ENCODE peak calls at places on chromosome 22, in ten cellular contexts. G is transverse colon, L is uterus, A is breast epithelium, V is right lobe of liver, R is body of pancreas, Z is heart left ventricle, D is ovary, H is esophagus squamous epithelium, B is Peyer's patch. Q is an unnamed sample. For H3K27me3, the result is how much of the 10 kb centered on the place peaks cover.

GRCh38 chr22:28951969-28952521 is 68.7 kb downstream of the ZNRF3 start:
- DNase-seq in G (peak), L (peak), A (no peak), V (no peak), R (no peak), Z (no peak), D (peak), H (no peak), B (no peak), Q (peak)

GRCh38 chr22:30777589-30777988 is 82.9 kb downstream of the OSBP2 start:
- DNase-seq in G (no peak), L (no peak), A (no peak), V (no peak), R (no peak), Z (no peak), D (no peak), H (no peak), B (no peak), Q (no peak)

GRCh38 chr22:49964136-49964492 is 3.5 kb downstream of the PIM3 start:
- DNase-seq in G (peak), L (peak), A (peak), V (no peak), R (peak), Z (no peak), D (no peak), H (no peak), B (no peak), Q (peak)

GRCh38 chr22:35380013-35380412 is 883 bp upstream of the HMOX1 start:
- DNase-seq in G (peak), L (no peak), A (no peak), V (no peak), R (no peak), Z (no peak), D (no peak), H (no peak), B (no peak), Q (no peak)

GRCh38 chr22:32820131-32820882 is 18.8 kb downstream of the TIMP3 start:
- DNase-seq in G (no peak), L (no peak), A (no peak), V (no peak), R (no peak), Z (no peak), D (no peak), H (no peak), B (no peak), Q (peak)

GRCh38 chr22:49935561-49935960 is 17.1 kb downstream of the CRELD2 start:
- DNase-seq in G (no peak), L (no peak), A (no peak), V (no peak), R (no peak), Z (no peak), D (no peak), H (no peak), B (no peak), Q (no peak)

GRCh38 chr22:50247748-50248147 is 2.9 kb upstream of the TUBGCP6 start:
- DNase-seq in G (peak), L (no peak), A (no peak), V (no peak), R (peak), Z (no peak), D (no peak), H (no peak), B (peak), Q (no peak)

GRCh38 chr22:23530106-23530505 is 50.0 kb downstream of the IGLL1 start:
- DNase-seq in G (no peak), L (no peak), A (no peak), V (no peak), R (no peak), Z (peak), D (no peak), H (no peak), B (no peak), Q (peak)

GRCh38 chr22:49133541-49133940 is 694.1 kb downstream of the BRD1 start:
- DNase-seq in G (no peak), L (no peak), A (no peak), V (no peak), R (no peak), Z (no peak), D (no peak), H (no peak), B (no peak), Q (peak)

GRCh38 chr22:25111579-25112517 is 87.8 kb upstream of the CRYBB3 start:
- DNase-seq in G (peak), L (no peak), A (peak), V (peak), R (peak), Z (peak), D (peak), H (no peak), B (peak), Q (no peak)

GRCh38 chr22:49203863-49204598 is 623.6 kb downstream of the BRD1 start:
- DNase-seq in G (no peak), L (no peak), A (peak), V (peak), R (peak), Z (peak), D (no peak), H (no peak), B (no peak), Q (peak)

GRCh38 chr22:19629331-19629719 is 85.0 kb upstream of the SEPTIN5 start:
- DNase-seq in G (no peak), L (no peak), A (no peak), V (no peak), R (no peak), Z (no peak), D (no peak), H (no peak), B (no peak), Q (peak)

GRCh38 chr22:50125029-50125428 is 35.2 kb downstream of the MOV10L1 start:
- DNase-seq in G (no peak), L (no peak), A (no peak), V (no peak), R (no peak), Z (no peak), D (no peak), H (no peak), B (no peak), Q (peak)

DNA sequence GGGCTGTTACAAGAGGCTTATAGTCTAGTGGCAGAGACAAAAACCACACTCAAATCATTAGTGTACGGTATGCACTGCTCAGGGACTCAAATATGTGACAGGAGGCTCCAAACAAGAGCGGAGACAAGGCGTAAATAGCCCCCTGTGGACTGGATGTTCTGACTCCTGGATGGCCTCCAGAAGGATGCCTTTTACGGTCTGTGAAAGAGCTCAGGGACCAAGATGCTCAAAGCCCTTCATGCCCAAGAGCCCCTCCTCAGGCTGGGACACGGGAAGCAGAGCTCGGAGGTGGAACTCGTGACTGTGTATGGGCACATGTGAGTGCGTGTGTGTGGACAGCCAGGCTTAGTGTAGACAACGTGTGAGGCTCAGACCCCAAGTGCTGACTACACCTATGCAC is 9.7 kb downstream of the PPM1F start:
- DNase-seq in G (no peak), L (no peak), A (no peak), V (no peak), R (no peak), Z (no peak), D (no peak), H (no peak), B (no peak), Q (peak)
- TF ChIP-seq POLR2A in G (no peak), L (no peak), A (no peak), V (no peak), R (no peak), Z (no peak), D (no peak), H (no peak), B (no peak), Q (no peak)

GRCh38 chr22:42273855-42274451 is 3.5 kb upstream of the TCF20 start:
- DNase-seq in G (no peak), L (no peak), A (no peak), V (no peak), R (no peak), Z (no peak), D (no peak), H (no peak), B (no peak), Q (peak)

GRCh38 chr22:42270512-42271190 is at the start of gene TCF20:
- DNase-seq in G (peak), L (peak), A (peak), V (peak), R (peak), Z (peak), D (peak), H (no peak), B (peak), Q (peak)

GRCh38 chr22:42271906-42272305 is 1.5 kb upstream of the TCF20 start:
- DNase-seq in G (no peak), L (no peak), A (no peak), V (no peak), R (no peak), Z (no peak), D (no peak), H (no peak), B (no peak), Q (peak)

GRCh38 chr22:42271191-42271813 is 849 bp upstream of the TCF20 start:
- DNase-seq in G (no peak), L (no peak), A (no peak), V (no peak), R (no peak), Z (no peak), D (no peak), H (no peak), B (no peak), Q (no peak)

GRCh38 chr22:42272431-42273004 is 2.1 kb upstream of the TCF20 start:
- DNase-seq in G (no peak), L (no peak), A (no peak), V (no peak), R (no peak), Z (no peak), D (no peak), H (no peak), B (no peak), Q (peak)
- H3K27me3 ChIP-seq in G (under half), L (under half), A (under half), V (under half), R (under half), Z (under half), D (under half), H (under half), B (under half), Q (under half)

GRCh38 chr22:37253164-37253660 is 9.1 kb upstream of the RAC2 start:
- DNase-seq in G (no peak), L (no peak), A (no peak), V (no peak), R (no peak), Z (no peak), D (no peak), H (no peak), B (peak), Q (no peak)
- TF ChIP-seq CTCF in G (no peak), L (no peak), A (no peak), V (no peak), R (no peak), Z (no peak), D (no peak), H (no peak), B (no peak), Q (no peak)

GRCh38 chr22:37892566-37893338 is 13.3 kb upstream of the MICALL1 start:
- DNase-seq in G (no peak), L (peak), A (no peak), V (no peak), R (peak), Z (peak), D (peak), H (no peak), B (no peak), Q (peak)

GRCh38 chr22:37893583-37893983 is 12.5 kb upstream of the MICALL1 start:
- DNase-seq in G (no peak), L (no peak), A (no peak), V (no peak), R (peak), Z (no peak), D (no peak), H (no peak), B (no peak), Q (no peak)

GRCh38 chr22:37891926-37892325 is 14.2 kb upstream of the MICALL1 start:
- DNase-seq in G (no peak), L (no peak), A (no peak), V (no peak), R (no peak), Z (no peak), D (no peak), H (no peak), B (no peak), Q (no peak)

GRCh38 chr22:37884420-37884819 is 21.7 kb upstream of the MICALL1 start:
- DNase-seq in G (no peak), L (peak), A (no peak), V (no peak), R (no peak), Z (no peak), D (no peak), H (no peak), B (no peak), Q (peak)

DNA sequence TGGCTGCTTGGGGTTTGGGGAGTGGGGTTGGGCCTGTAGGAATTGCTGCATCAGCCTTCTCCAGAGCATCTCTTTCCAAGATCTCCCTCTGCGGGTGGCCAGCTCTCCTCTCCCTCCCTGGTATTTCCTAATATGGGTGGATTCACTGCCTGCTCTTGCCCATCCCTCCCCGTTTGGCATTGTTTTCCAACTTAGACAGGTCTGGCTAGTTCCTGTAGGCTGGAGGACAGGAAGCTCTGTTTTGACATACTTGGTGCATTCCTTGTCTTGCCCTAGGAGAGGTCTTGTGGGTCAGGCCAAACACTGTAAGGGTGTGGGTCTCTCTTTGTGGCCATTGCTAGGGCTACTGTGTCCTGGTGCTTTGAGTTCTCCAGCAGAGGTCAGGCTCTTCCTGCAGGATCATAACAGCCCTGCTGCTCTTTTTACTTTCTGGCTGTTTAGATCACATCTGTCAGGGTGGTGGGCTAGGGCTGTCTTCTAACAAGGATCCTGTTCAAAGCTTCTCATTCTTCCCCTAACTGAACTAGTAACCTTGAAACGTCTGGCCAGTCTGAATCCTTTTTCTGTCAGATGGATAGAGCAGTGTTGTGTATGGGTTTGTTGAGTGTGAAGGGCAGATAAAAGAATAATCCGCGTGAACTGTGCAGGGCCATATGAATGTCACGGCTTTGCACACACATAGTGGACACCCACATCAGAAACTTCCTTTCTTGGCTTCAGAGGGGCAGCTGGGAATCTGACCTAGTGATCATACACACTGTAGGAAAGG is 18.3 kb upstream of the MICALL1 start:
- DNase-seq in G (no peak), L (peak), A (peak), V (no peak), R (no peak), Z (no peak), D (peak), H (no peak), B (no peak), Q (peak)
- TF ChIP-seq POLR2A in G (no peak), L (no peak), A (no peak), V (no peak), R (no peak), Z (no peak), D (no peak), H (no peak), B (no peak), Q (no peak)